ENCODE peak calls at places on chromosomes 16 and 17, in four cellular contexts. L, E, M and Q are unnamed samples.

GRCh38 chr16:4217246-4218131 is 24.4 kb downstream of the SRL start:
- DNase-seq in L (peak; percentile 32), E (no peak), M (peak; percentile 56), Q (no peak)

GRCh38 chr17:79686476-79686875 is 44.3 kb upstream of the ENPP7 start:
- DNase-seq in L (no peak), E (no peak), M (no peak), Q (no peak)

GRCh38 chr17:82756166-82756565 is 4.3 kb downstream of the TBCD start:
- DNase-seq in L (no peak), E (no peak), M (no peak), Q (no peak)

GRCh38 chr17:46770818-46771600 is 47.5 kb downstream of the WNT3 start:
- DNase-seq in L (peak; percentile 92), E (no peak), M (peak; percentile 45), Q (no peak)

GRCh38 chr17:75500419-75501216 is 14.7 kb downstream of the CASKIN2 start:
- DNase-seq in L (no peak), E (no peak), M (no peak), Q (no peak)

GRCh38 chr17:10646393-10646990 is 10.6 kb downstream of the MYH3 start:
- DNase-seq in L (peak; percentile 83), E (no peak), M (peak; percentile 67), Q (peak; percentile 4)

GRCh38 chr17:77741109-77741508 is 217.4 kb upstream of the TNRC6C start:
- DNase-seq in L (no peak), E (no peak), M (peak; percentile 10), Q (no peak)

GRCh38 chr17:31495049-31495885 is 103.8 kb downstream of the RAB11FIP4 start:
- DNase-seq in L (no peak), E (no peak), M (no peak), Q (no peak)

GRCh38 chr16:67504190-67505021 is 21.1 kb upstream of the AGRP start:
- DNase-seq in L (no peak), E (no peak), M (no peak), Q (no peak)

GRCh38 chr16:77450790-77451487 is 16.1 kb upstream of the ADAMTS18 start:
- DNase-seq in L (no peak), E (no peak), M (no peak), Q (no peak)

GRCh38 chr17:58680038-58680369 is 11.8 kb downstream of the TEX14 start:
- DNase-seq in L (no peak), E (no peak), M (no peak), Q (no peak)

GRCh38 chr16:8583199-8583598 is 7.1 kb downstream of the TMEM114 start:
- DNase-seq in L (no peak), E (no peak), M (peak; percentile 67), Q (no peak)

GRCh38 chr16:26050489-26050888 is 358.7 kb downstream of the HS3ST4 start:
- DNase-seq in L (peak; percentile 47), E (no peak), M (no peak), Q (no peak)

GRCh38 chr17:51258756-51259573 is 884 bp downstream of the MBTD1 start:
- DNase-seq in L (no peak), E (no peak), M (peak; percentile 34), Q (no peak)

GRCh38 chr17:19247423-19247822 is 10.3 kb downstream of the EPN2 start:
- DNase-seq in L (no peak), E (no peak), M (no peak), Q (no peak)

GRCh38 chr16:89909777-89910716 is 8.6 kb upstream of the MC1R start:
- DNase-seq in L (peak; percentile 86), E (no peak), M (peak; percentile 86), Q (no peak)

GRCh38 chr17:48241770-48242497 is 134.4 kb downstream of the SNX11 start:
- DNase-seq in L (no peak), E (no peak), M (no peak), Q (no peak)

GRCh38 chr17:16922386-16923096 is 49.4 kb downstream of the TNFRSF13B start:
- DNase-seq in L (no peak), E (no peak), M (no peak), Q (no peak)
- TF ChIP-seq CTCF in L (no peak), E (peak; percentile 53), M (no peak), Q (peak; percentile 46)

GRCh38 chr17:37741334-37742113 is 3.3 kb downstream of the HNF1B start:
- DNase-seq in L (no peak), E (no peak), M (no peak), Q (no peak)
- H3K4me3 ChIP-seq in L (peak overlapping the region; percentile 26), E (peak overlapping the region; percentile 51), M (no peak overlapping the region), Q (peak overlapping the region; percentile 88)

GRCh38 chr16:56334761-56335160 is 90.6 kb downstream of the AMFR start:
- DNase-seq in L (no peak), E (peak; percentile 61), M (no peak), Q (no peak)

GRCh38 chr16:56330476-56330875 is 94.9 kb downstream of the AMFR start:
- DNase-seq in L (no peak), E (no peak), M (no peak), Q (no peak)

GRCh38 chr16:56331399-56331798 is 93.9 kb downstream of the AMFR start:
- DNase-seq in L (no peak), E (no peak), M (no peak), Q (no peak)

GRCh38 chr16:56331915-56332314 is 93.4 kb downstream of the AMFR start:
- DNase-seq in L (no peak), E (no peak), M (no peak), Q (no peak)

DNA sequence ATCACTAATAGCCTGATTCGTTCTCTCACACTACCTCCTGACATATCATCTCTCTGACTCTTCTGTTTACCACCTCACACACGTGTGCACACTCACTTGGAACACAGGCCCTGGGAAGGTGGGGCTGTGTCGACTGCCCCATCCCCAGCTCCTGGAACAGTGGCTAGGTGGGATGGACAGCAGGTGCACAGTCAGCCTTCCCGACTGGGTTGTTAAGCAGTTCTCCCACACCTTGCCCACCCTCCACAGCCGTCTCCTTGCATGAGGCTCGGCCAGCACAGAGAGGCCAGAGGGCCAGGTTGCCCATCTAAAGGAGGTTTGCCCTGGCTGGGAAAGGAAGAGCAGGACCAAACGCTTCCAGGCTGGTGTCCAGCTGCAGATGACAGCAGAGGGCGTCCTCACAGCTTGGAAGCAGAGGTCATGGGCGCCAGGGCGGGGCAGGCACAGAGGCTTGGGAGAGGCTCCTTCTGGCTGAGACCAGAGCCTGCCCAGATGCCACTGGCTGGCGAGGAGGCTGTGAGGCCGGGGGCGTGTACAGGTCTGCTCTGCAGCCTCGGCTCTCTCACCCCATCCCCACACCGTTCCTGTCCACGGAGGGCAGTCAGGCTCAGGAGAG is 92.8 kb downstream of the AMFR start:
- DNase-seq in L (peak; percentile 58), E (no peak), M (no peak), Q (no peak)
- TF ChIP-seq CTCF in L (peak; percentile 38), E (peak; percentile 72), M (no peak), Q (peak; percentile 74)

DNA sequence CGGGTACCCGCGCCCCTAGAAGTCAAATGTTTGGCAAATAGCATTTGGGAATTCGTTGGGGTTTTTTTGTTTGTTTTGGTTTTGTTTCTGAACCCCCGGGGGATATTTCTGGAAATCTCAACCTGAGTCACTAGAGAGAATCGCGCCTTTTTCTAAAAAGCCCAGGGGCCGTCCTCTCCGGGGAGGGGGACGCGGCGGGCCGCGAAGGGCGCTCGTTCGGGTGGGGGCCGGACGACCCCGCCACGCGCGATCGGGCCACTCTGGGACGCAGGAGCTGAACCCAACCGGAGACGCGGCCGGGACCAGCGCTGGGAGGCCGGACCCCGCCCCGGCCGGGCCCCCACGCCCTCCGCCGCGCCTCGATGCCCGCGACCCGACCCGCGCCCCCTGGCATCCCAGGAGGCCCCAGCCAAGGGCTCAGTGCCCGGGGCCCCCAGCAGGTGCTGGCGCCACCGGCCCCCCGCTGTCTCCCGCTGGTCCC is 304 bp downstream of the LITAF start:
- DNase-seq in L (no peak), E (no peak), M (no peak), Q (no peak)
- H3K4me3 ChIP-seq in L (peak overlapping the region; percentile 83), E (peak overlapping the region; percentile 90), M (peak overlapping the region; percentile 59), Q (peak overlapping the region; percentile 88)